ENCODE peak calls at places on chromosomes 12 and 14, in ten cellular contexts. One of them, this sample, is unnamed.

GRCh38 chr14:63777024-63777423 is 49.2 kb upstream of the SGPP1 start:
- DNase-seq in GM10248: no peak
- DNase-seq in retinal pigment epithelial cell: peak
- DNase-seq in CD4-positive, alpha-beta T cell: no peak
- DNase-seq in ascending aorta: no peak
- DNase-seq in vagina: no peak
- DNase-seq in A549: peak
- DNase-seq in endothelial cell: no peak
- DNase-seq in GM06990: no peak
- DNase-seq in fibroblast of pulmonary artery: peak
- DNase-seq in this sample: no peak

GRCh38 chr12:15646586-15646985 is 142.6 kb downstream of the EPS8 start:
- DNase-seq in GM10248: no peak
- DNase-seq in retinal pigment epithelial cell: no peak
- DNase-seq in CD4-positive, alpha-beta T cell: no peak
- DNase-seq in ascending aorta: no peak
- DNase-seq in vagina: no peak
- DNase-seq in A549: no peak
- DNase-seq in endothelial cell: no peak
- DNase-seq in GM06990: no peak
- DNase-seq in fibroblast of pulmonary artery: no peak
- DNase-seq in this sample: no peak

GRCh38 chr14:88829188-88829587 is 4.7 kb downstream of the TTC8 start:
- DNase-seq in GM10248: no peak
- DNase-seq in retinal pigment epithelial cell: no peak
- DNase-seq in CD4-positive, alpha-beta T cell: no peak
- DNase-seq in ascending aorta: no peak
- DNase-seq in vagina: no peak
- DNase-seq in A549: no peak
- DNase-seq in endothelial cell: no peak
- DNase-seq in GM06990: no peak
- DNase-seq in fibroblast of pulmonary artery: no peak
- DNase-seq in this sample: no peak

GRCh38 chr14:74062809-74063150 is 21.5 kb downstream of the ALDH6A1 start:
- DNase-seq in GM10248: no peak
- DNase-seq in retinal pigment epithelial cell: no peak
- DNase-seq in CD4-positive, alpha-beta T cell: no peak
- DNase-seq in ascending aorta: no peak
- DNase-seq in vagina: no peak
- DNase-seq in A549: no peak
- DNase-seq in endothelial cell: no peak
- DNase-seq in GM06990: no peak
- DNase-seq in fibroblast of pulmonary artery: no peak
- DNase-seq in this sample: no peak

GRCh38 chr12:30748150-30748549 is 6.6 kb downstream of the CAPRIN2 start:
- DNase-seq in GM10248: no peak
- DNase-seq in retinal pigment epithelial cell: no peak
- DNase-seq in CD4-positive, alpha-beta T cell: no peak
- DNase-seq in ascending aorta: no peak
- DNase-seq in vagina: no peak
- DNase-seq in A549: no peak
- DNase-seq in endothelial cell: no peak
- DNase-seq in GM06990: no peak
- DNase-seq in fibroblast of pulmonary artery: no peak
- DNase-seq in this sample: no peak

GRCh38 chr14:30656190-30656632 is 34.1 kb downstream of the SCFD1 start:
- DNase-seq in GM10248: peak
- DNase-seq in retinal pigment epithelial cell: no peak
- DNase-seq in CD4-positive, alpha-beta T cell: no peak
- DNase-seq in ascending aorta: no peak
- DNase-seq in vagina: no peak
- DNase-seq in A549: peak
- DNase-seq in endothelial cell: peak
- DNase-seq in GM06990: no peak
- DNase-seq in fibroblast of pulmonary artery: peak
- DNase-seq in this sample: peak

GRCh38 chr12:76003263-76003640 is 28.3 kb downstream of the PHLDA1 start:
- DNase-seq in GM10248: no peak
- DNase-seq in retinal pigment epithelial cell: no peak
- DNase-seq in CD4-positive, alpha-beta T cell: no peak
- DNase-seq in ascending aorta: no peak
- DNase-seq in vagina: no peak
- DNase-seq in A549: no peak
- DNase-seq in endothelial cell: no peak
- DNase-seq in GM06990: no peak
- DNase-seq in fibroblast of pulmonary artery: no peak
- DNase-seq in this sample: no peak

GRCh38 chr14:75970989-75971388 is 10.8 kb downstream of the TGFB3 start:
- DNase-seq in GM10248: no peak
- DNase-seq in retinal pigment epithelial cell: no peak
- DNase-seq in CD4-positive, alpha-beta T cell: no peak
- DNase-seq in ascending aorta: no peak
- DNase-seq in vagina: no peak
- DNase-seq in A549: no peak
- DNase-seq in endothelial cell: no peak
- DNase-seq in GM06990: no peak
- DNase-seq in fibroblast of pulmonary artery: no peak
- DNase-seq in this sample: no peak

GRCh38 chr14:87002831-87003230 is 990.2 kb downstream of the GALC start:
- DNase-seq in GM10248: no peak
- DNase-seq in retinal pigment epithelial cell: no peak
- DNase-seq in CD4-positive, alpha-beta T cell: no peak
- DNase-seq in ascending aorta: no peak
- DNase-seq in vagina: no peak
- DNase-seq in A549: no peak
- DNase-seq in endothelial cell: no peak
- DNase-seq in GM06990: no peak
- DNase-seq in fibroblast of pulmonary artery: no peak
- DNase-seq in this sample: no peak

GRCh38 chr14:33671556-33671955 is 279.3 kb downstream of the EGLN3 start:
- DNase-seq in GM10248: no peak
- DNase-seq in retinal pigment epithelial cell: no peak
- DNase-seq in CD4-positive, alpha-beta T cell: no peak
- DNase-seq in ascending aorta: no peak
- DNase-seq in vagina: no peak
- DNase-seq in A549: no peak
- DNase-seq in endothelial cell: no peak
- DNase-seq in GM06990: no peak
- DNase-seq in fibroblast of pulmonary artery: no peak
- DNase-seq in this sample: no peak

GRCh38 chr14:55911794-55912193 is 206.4 kb upstream of the PELI2 start:
- DNase-seq in GM10248: no peak
- DNase-seq in retinal pigment epithelial cell: no peak
- DNase-seq in CD4-positive, alpha-beta T cell: no peak
- DNase-seq in ascending aorta: no peak
- DNase-seq in vagina: no peak
- DNase-seq in A549: no peak
- DNase-seq in endothelial cell: no peak
- DNase-seq in GM06990: no peak
- DNase-seq in fibroblast of pulmonary artery: no peak
- DNase-seq in this sample: peak

GRCh38 chr14:97138801-97139200 is 341.6 kb downstream of the VRK1 start:
- DNase-seq in GM10248: no peak
- DNase-seq in retinal pigment epithelial cell: no peak
- DNase-seq in CD4-positive, alpha-beta T cell: no peak
- DNase-seq in ascending aorta: no peak
- DNase-seq in vagina: no peak
- DNase-seq in A549: no peak
- DNase-seq in endothelial cell: no peak
- DNase-seq in GM06990: no peak
- DNase-seq in fibroblast of pulmonary artery: no peak
- DNase-seq in this sample: no peak
- TF ChIP-seq CTCF in GM10248: no peak
- TF ChIP-seq CTCF in retinal pigment epithelial cell: no peak
- TF ChIP-seq CTCF in CD4-positive, alpha-beta T cell: no peak
- TF ChIP-seq CTCF in ascending aorta: no peak
- TF ChIP-seq CTCF in vagina: no peak
- TF ChIP-seq CTCF in A549: no peak
- TF ChIP-seq CTCF in endothelial cell: no peak
- TF ChIP-seq CTCF in GM06990: no peak
- TF ChIP-seq CTCF in fibroblast of pulmonary artery: no peak
- TF ChIP-seq CTCF in this sample: no peak

GRCh38 chr12:51028126-51028810 is 2.1 kb upstream of the SLC11A2 start:
- DNase-seq in GM10248: no peak
- DNase-seq in retinal pigment epithelial cell: no peak
- DNase-seq in CD4-positive, alpha-beta T cell: no peak
- DNase-seq in ascending aorta: peak
- DNase-seq in vagina: no peak
- DNase-seq in A549: peak
- DNase-seq in endothelial cell: no peak
- DNase-seq in GM06990: no peak
- DNase-seq in fibroblast of pulmonary artery: peak
- DNase-seq in this sample: no peak

GRCh38 chr12:51028811-51029146 is 2.6 kb upstream of the SLC11A2 start:
- DNase-seq in GM10248: no peak
- DNase-seq in retinal pigment epithelial cell: no peak
- DNase-seq in CD4-positive, alpha-beta T cell: no peak
- DNase-seq in ascending aorta: no peak
- DNase-seq in vagina: no peak
- DNase-seq in A549: no peak
- DNase-seq in endothelial cell: no peak
- DNase-seq in GM06990: no peak
- DNase-seq in fibroblast of pulmonary artery: peak
- DNase-seq in this sample: no peak

GRCh38 chr12:51033457-51034089 is 7.4 kb upstream of the SLC11A2 start:
- DNase-seq in GM10248: no peak
- DNase-seq in retinal pigment epithelial cell: no peak
- DNase-seq in CD4-positive, alpha-beta T cell: no peak
- DNase-seq in ascending aorta: no peak
- DNase-seq in vagina: no peak
- DNase-seq in A549: no peak
- DNase-seq in endothelial cell: no peak
- DNase-seq in GM06990: no peak
- DNase-seq in fibroblast of pulmonary artery: no peak
- DNase-seq in this sample: no peak

GRCh38 chr12:51036165-51036765 is 10.1 kb upstream of the SLC11A2 start:
- DNase-seq in GM10248: no peak
- DNase-seq in retinal pigment epithelial cell: no peak
- DNase-seq in CD4-positive, alpha-beta T cell: no peak
- DNase-seq in ascending aorta: no peak
- DNase-seq in vagina: no peak
- DNase-seq in A549: no peak
- DNase-seq in endothelial cell: no peak
- DNase-seq in GM06990: no peak
- DNase-seq in fibroblast of pulmonary artery: no peak
- DNase-seq in this sample: no peak

DNA sequence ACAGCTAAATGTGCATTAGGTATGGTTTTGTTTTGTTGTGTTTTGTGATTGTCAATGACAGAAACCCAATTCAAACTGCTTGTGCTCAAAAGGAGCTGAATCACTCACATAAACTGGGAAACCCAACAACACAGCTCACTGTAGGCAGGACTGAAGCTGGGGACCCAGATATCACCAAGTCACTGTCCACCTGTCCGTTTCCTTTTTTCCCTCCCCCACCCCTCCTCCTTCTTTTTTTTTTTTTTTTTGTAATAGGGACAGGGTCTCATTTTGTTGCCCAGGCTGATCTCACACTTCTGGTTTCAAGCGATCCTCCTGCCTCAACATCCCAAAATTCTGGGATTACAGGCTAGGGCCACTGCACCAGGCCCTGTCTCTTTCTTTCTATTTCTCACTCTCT is 6.9 kb upstream of the SLC11A2 start:
- DNase-seq in GM10248: no peak
- DNase-seq in retinal pigment epithelial cell: no peak
- DNase-seq in CD4-positive, alpha-beta T cell: no peak
- DNase-seq in ascending aorta: no peak
- DNase-seq in vagina: no peak
- DNase-seq in A549: no peak
- DNase-seq in endothelial cell: no peak
- DNase-seq in GM06990: no peak
- DNase-seq in fibroblast of pulmonary artery: no peak
- DNase-seq in this sample: no peak
- TF ChIP-seq CTCF in GM10248: no peak
- TF ChIP-seq CTCF in retinal pigment epithelial cell: no peak
- TF ChIP-seq CTCF in CD4-positive, alpha-beta T cell: no peak
- TF ChIP-seq CTCF in ascending aorta: no peak
- TF ChIP-seq CTCF in vagina: no peak
- TF ChIP-seq CTCF in A549: no peak
- TF ChIP-seq CTCF in endothelial cell: no peak
- TF ChIP-seq CTCF in GM06990: no peak
- TF ChIP-seq CTCF in fibroblast of pulmonary artery: no peak
- TF ChIP-seq CTCF in this sample: no peak

GRCh38 chr12:49264873-49265792 is at the start of gene TUBA1C:
- DNase-seq in GM10248: peak
- DNase-seq in retinal pigment epithelial cell: peak
- DNase-seq in CD4-positive, alpha-beta T cell: peak
- DNase-seq in ascending aorta: peak
- DNase-seq in vagina: peak
- DNase-seq in A549: peak
- DNase-seq in endothelial cell: peak
- DNase-seq in GM06990: peak
- DNase-seq in fibroblast of pulmonary artery: peak
- DNase-seq in this sample: peak
- TF ChIP-seq CTCF in GM10248: no peak
- TF ChIP-seq CTCF in retinal pigment epithelial cell: no peak
- TF ChIP-seq CTCF in CD4-positive, alpha-beta T cell: no peak
- TF ChIP-seq CTCF in ascending aorta: no peak
- TF ChIP-seq CTCF in vagina: no peak
- TF ChIP-seq CTCF in A549: no peak
- TF ChIP-seq CTCF in endothelial cell: no peak
- TF ChIP-seq CTCF in GM06990: peak
- TF ChIP-seq CTCF in fibroblast of pulmonary artery: no peak
- TF ChIP-seq CTCF in this sample: no peak

GRCh38 chr14:93332853-93333630 is at the start of gene BTBD7:
- DNase-seq in GM10248: peak
- DNase-seq in retinal pigment epithelial cell: peak
- DNase-seq in CD4-positive, alpha-beta T cell: peak
- DNase-seq in ascending aorta: peak
- DNase-seq in vagina: peak
- DNase-seq in A549: peak
- DNase-seq in endothelial cell: peak
- DNase-seq in GM06990: peak
- DNase-seq in fibroblast of pulmonary artery: peak
- DNase-seq in this sample: peak
- TF ChIP-seq CTCF in GM10248: no peak
- TF ChIP-seq CTCF in retinal pigment epithelial cell: peak
- TF ChIP-seq CTCF in CD4-positive, alpha-beta T cell: no peak
- TF ChIP-seq CTCF in ascending aorta: no peak
- TF ChIP-seq CTCF in vagina: no peak
- TF ChIP-seq CTCF in A549: no peak
- TF ChIP-seq CTCF in endothelial cell: no peak
- TF ChIP-seq CTCF in GM06990: peak
- TF ChIP-seq CTCF in fibroblast of pulmonary artery: no peak
- TF ChIP-seq CTCF in this sample: no peak